ENCODE peak calls at places on chromosomes 4 and X, in seven cellular contexts. One of them, this sample, is unnamed.
A peak's percentile ranks its signal among the peaks of the same experiment; 100 is the strongest.

GRCh38 chr4:155530857-155531256 is 135.8 kb upstream of the GUCY1A1 start:
- DNase-seq in brain microvascular endothelial cell: no peak
- DNase-seq in right lobe of liver: no peak
- DNase-seq in suprapubic skin: no peak
- DNase-seq in stomach: no peak
- DNase-seq in gastrocnemius medialis: no peak
- DNase-seq in tibial nerve: no peak
- DNase-seq in this sample: no peak

GRCh38 chrX:69029696-69030245 is 135.5 kb downstream of the PJA1 start:
- DNase-seq in right lobe of liver: no peak
- DNase-seq in gastrocnemius medialis: no peak
- DNase-seq in stomach: no peak
- DNase-seq in tibial nerve: no peak
- DNase-seq in brain microvascular endothelial cell: no peak
- DNase-seq in suprapubic skin: no peak
- DNase-seq in this sample: no peak

GRCh38 chrX:39691724-39692123 is 406.0 kb downstream of the BCOR start:
- DNase-seq in tibial nerve: no peak
- DNase-seq in suprapubic skin: no peak
- DNase-seq in stomach: no peak
- DNase-seq in right lobe of liver: no peak
- DNase-seq in brain microvascular endothelial cell: no peak
- DNase-seq in gastrocnemius medialis: no peak
- DNase-seq in this sample: no peak

GRCh38 chrX:154596290-154596929 is 11.5 kb downstream of the CTAG1A start:
- DNase-seq in stomach: no peak
- DNase-seq in brain microvascular endothelial cell: peak; percentile 8
- DNase-seq in suprapubic skin: peak; percentile 54
- DNase-seq in right lobe of liver: no peak
- DNase-seq in gastrocnemius medialis: no peak
- DNase-seq in tibial nerve: no peak
- DNase-seq in this sample: no peak

GRCh38 chr4:165325732-165326512 is 1.5 kb upstream of the MSMO1 start:
- DNase-seq in right lobe of liver: no peak
- DNase-seq in stomach: no peak
- DNase-seq in suprapubic skin: no peak
- DNase-seq in tibial nerve: no peak
- DNase-seq in brain microvascular endothelial cell: peak; percentile 87
- DNase-seq in gastrocnemius medialis: no peak
- DNase-seq in this sample: peak; percentile 49

GRCh38 chr4:6926681-6927478 is 17.3 kb downstream of the TBC1D14 start:
- DNase-seq in brain microvascular endothelial cell: peak; percentile 29
- DNase-seq in right lobe of liver: peak; percentile 85
- DNase-seq in stomach: peak; percentile 62
- DNase-seq in gastrocnemius medialis: no peak
- DNase-seq in tibial nerve: no peak
- DNase-seq in suprapubic skin: no peak
- DNase-seq in this sample: peak; percentile 95

GRCh38 chrX:110216027-110216426 is 101.9 kb downstream of the AMMECR1 start:
- DNase-seq in tibial nerve: no peak
- DNase-seq in stomach: no peak
- DNase-seq in suprapubic skin: no peak
- DNase-seq in brain microvascular endothelial cell: no peak
- DNase-seq in gastrocnemius medialis: no peak
- DNase-seq in right lobe of liver: no peak
- DNase-seq in this sample: peak; percentile 13

GRCh38 chrX:70479970-70480659 is 35.5 kb downstream of the DLG3 start:
- DNase-seq in brain microvascular endothelial cell: peak; percentile 29
- DNase-seq in suprapubic skin: no peak
- DNase-seq in stomach: peak; percentile 43
- DNase-seq in tibial nerve: no peak
- DNase-seq in right lobe of liver: no peak
- DNase-seq in gastrocnemius medialis: no peak
- DNase-seq in this sample: peak; percentile 95

GRCh38 chr4:8534129-8534528 is 46.1 kb upstream of the GPR78 start:
- DNase-seq in gastrocnemius medialis: no peak
- DNase-seq in brain microvascular endothelial cell: peak; percentile 33
- DNase-seq in stomach: peak; percentile 67
- DNase-seq in tibial nerve: no peak
- DNase-seq in right lobe of liver: no peak
- DNase-seq in suprapubic skin: no peak
- DNase-seq in this sample: peak; percentile 56

GRCh38 chr4:39574946-39575345 is 47.7 kb upstream of the UGDH start:
- DNase-seq in gastrocnemius medialis: no peak
- DNase-seq in suprapubic skin: no peak
- DNase-seq in stomach: no peak
- DNase-seq in brain microvascular endothelial cell: no peak
- DNase-seq in right lobe of liver: no peak
- DNase-seq in tibial nerve: no peak
- DNase-seq in this sample: no peak

GRCh38 chrX:53241558-53241957 is 16.6 kb upstream of the KDM5C start:
- DNase-seq in suprapubic skin: no peak
- DNase-seq in tibial nerve: no peak
- DNase-seq in stomach: no peak
- DNase-seq in right lobe of liver: no peak
- DNase-seq in brain microvascular endothelial cell: no peak
- DNase-seq in gastrocnemius medialis: no peak
- DNase-seq in this sample: no peak

GRCh38 chrX:155056877-155057792 is 13.8 kb downstream of the CMC4 start:
- DNase-seq in brain microvascular endothelial cell: peak; percentile 45
- DNase-seq in stomach: peak; percentile 68
- DNase-seq in tibial nerve: peak; percentile 36
- DNase-seq in right lobe of liver: peak; percentile 59
- DNase-seq in suprapubic skin: peak; percentile 73
- DNase-seq in gastrocnemius medialis: peak; percentile 6
- DNase-seq in this sample: peak; percentile 83

GRCh38 chrX:54794795-54795194 is 3.3 kb downstream of the ITIH6 start:
- DNase-seq in suprapubic skin: no peak
- DNase-seq in brain microvascular endothelial cell: no peak
- DNase-seq in stomach: no peak
- DNase-seq in gastrocnemius medialis: no peak
- DNase-seq in right lobe of liver: no peak
- DNase-seq in tibial nerve: no peak
- DNase-seq in this sample: no peak

GRCh38 chrX:88355252-88355651 is 391.8 kb upstream of the CPXCR1 start:
- DNase-seq in right lobe of liver: no peak
- DNase-seq in gastrocnemius medialis: no peak
- DNase-seq in tibial nerve: no peak
- DNase-seq in suprapubic skin: no peak
- DNase-seq in stomach: no peak
- DNase-seq in brain microvascular endothelial cell: no peak
- DNase-seq in this sample: no peak

GRCh38 chr4:107183155-107183774 is 147.2 kb upstream of the DKK2 start:
- DNase-seq in stomach: no peak
- DNase-seq in suprapubic skin: no peak
- DNase-seq in gastrocnemius medialis: no peak
- DNase-seq in right lobe of liver: no peak
- DNase-seq in brain microvascular endothelial cell: peak; percentile 40
- DNase-seq in tibial nerve: no peak
- DNase-seq in this sample: peak; percentile 70

GRCh38 chr4:153206534-153206933 is 2.3 kb downstream of the TRIM2 start:
- DNase-seq in suprapubic skin: no peak
- DNase-seq in gastrocnemius medialis: no peak
- DNase-seq in right lobe of liver: no peak
- DNase-seq in brain microvascular endothelial cell: no peak
- DNase-seq in stomach: no peak
- DNase-seq in tibial nerve: no peak
- DNase-seq in this sample: no peak

GRCh38 chr4:153207027-153207426 is 2.8 kb downstream of the TRIM2 start:
- DNase-seq in gastrocnemius medialis: no peak
- DNase-seq in tibial nerve: no peak
- DNase-seq in stomach: no peak
- DNase-seq in right lobe of liver: no peak
- DNase-seq in brain microvascular endothelial cell: no peak
- DNase-seq in suprapubic skin: no peak
- DNase-seq in this sample: no peak

GRCh38 chr4:153205757-153206156 is 1.5 kb downstream of the TRIM2 start:
- DNase-seq in right lobe of liver: no peak
- DNase-seq in gastrocnemius medialis: no peak
- DNase-seq in brain microvascular endothelial cell: peak; percentile 31
- DNase-seq in stomach: peak; percentile 56
- DNase-seq in suprapubic skin: no peak
- DNase-seq in tibial nerve: no peak
- DNase-seq in this sample: peak; percentile 97

GRCh38 chr4:153205028-153205648 is 895 bp downstream of the TRIM2 start:
- DNase-seq in suprapubic skin: no peak
- DNase-seq in tibial nerve: no peak
- DNase-seq in stomach: peak; percentile 47
- DNase-seq in gastrocnemius medialis: no peak
- DNase-seq in right lobe of liver: no peak
- DNase-seq in brain microvascular endothelial cell: no peak
- DNase-seq in this sample: peak; percentile 94

GRCh38 chr4:153204247-153205027 is at the start of gene TRIM2:
- DNase-seq in right lobe of liver: peak; percentile 59
- DNase-seq in brain microvascular endothelial cell: peak; percentile 89
- DNase-seq in gastrocnemius medialis: peak; percentile 10
- DNase-seq in tibial nerve: peak; percentile 73
- DNase-seq in stomach: peak; percentile 93
- DNase-seq in suprapubic skin: peak; percentile 80
- DNase-seq in this sample: peak; percentile 96
- H3K4me3 ChIP-seq in right lobe of liver: no peak within 1 kb of the TSS
- H3K4me3 ChIP-seq in brain microvascular endothelial cell: peak within 1 kb of the TSS; percentile 53
- H3K4me3 ChIP-seq in gastrocnemius medialis: peak within 1 kb of the TSS; percentile 10
- H3K4me3 ChIP-seq in tibial nerve: peak within 1 kb of the TSS; percentile 42
- H3K4me3 ChIP-seq in stomach: peak within 1 kb of the TSS; percentile 36
- H3K4me3 ChIP-seq in suprapubic skin: peak within 1 kb of the TSS; percentile 20
- H3K4me3 ChIP-seq in this sample: peak within 1 kb of the TSS; percentile 63

DNA sequence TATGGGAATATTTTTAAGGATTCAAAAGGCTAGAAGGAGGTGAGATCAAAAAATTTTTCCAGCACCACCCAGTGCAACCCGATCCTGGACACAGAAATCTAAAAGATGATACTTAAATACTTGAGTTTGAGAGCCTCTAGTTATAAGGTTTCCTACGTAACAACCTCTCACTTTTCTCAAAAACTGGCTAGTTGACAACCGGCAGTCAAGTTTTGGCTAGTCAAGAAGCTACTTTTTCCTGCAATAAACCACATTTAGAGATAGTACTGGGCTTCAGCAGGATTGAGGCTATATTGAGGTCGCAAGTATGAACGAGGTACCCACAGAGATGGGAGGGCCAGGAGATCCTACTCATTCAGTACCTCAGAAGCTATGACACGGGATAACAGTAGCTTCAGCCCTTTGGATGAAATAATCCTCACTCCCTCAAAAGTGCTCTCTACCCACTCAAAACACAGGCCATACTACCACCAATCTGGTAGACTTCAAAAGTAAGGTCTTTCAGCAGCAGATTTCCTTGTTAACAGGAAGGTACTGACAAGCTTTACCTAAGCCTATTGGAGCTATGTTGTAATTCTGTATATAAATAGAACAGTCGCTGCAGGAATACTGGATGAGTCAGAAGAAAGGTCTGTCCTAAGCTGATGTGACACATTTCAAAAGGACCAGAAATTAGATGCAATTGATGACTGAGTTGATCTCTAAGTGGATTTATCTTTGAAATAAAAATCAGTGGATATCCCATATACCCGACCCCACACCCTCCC is 1.5 kb upstream of the TSPAN5 start:
- DNase-seq in right lobe of liver: no peak
- DNase-seq in brain microvascular endothelial cell: no peak
- DNase-seq in stomach: no peak
- DNase-seq in suprapubic skin: no peak
- DNase-seq in tibial nerve: no peak
- DNase-seq in gastrocnemius medialis: no peak
- DNase-seq in this sample: peak; percentile 39
- H3K4me3 ChIP-seq in right lobe of liver: no peak overlapping the region
- H3K4me3 ChIP-seq in brain microvascular endothelial cell: peak overlapping the region; percentile 93
- H3K4me3 ChIP-seq in stomach: no peak overlapping the region
- H3K4me3 ChIP-seq in suprapubic skin: peak overlapping the region; percentile 89
- H3K4me3 ChIP-seq in tibial nerve: no peak overlapping the region
- H3K4me3 ChIP-seq in gastrocnemius medialis: no peak overlapping the region
- H3K4me3 ChIP-seq in this sample: no peak overlapping the region

DNA sequence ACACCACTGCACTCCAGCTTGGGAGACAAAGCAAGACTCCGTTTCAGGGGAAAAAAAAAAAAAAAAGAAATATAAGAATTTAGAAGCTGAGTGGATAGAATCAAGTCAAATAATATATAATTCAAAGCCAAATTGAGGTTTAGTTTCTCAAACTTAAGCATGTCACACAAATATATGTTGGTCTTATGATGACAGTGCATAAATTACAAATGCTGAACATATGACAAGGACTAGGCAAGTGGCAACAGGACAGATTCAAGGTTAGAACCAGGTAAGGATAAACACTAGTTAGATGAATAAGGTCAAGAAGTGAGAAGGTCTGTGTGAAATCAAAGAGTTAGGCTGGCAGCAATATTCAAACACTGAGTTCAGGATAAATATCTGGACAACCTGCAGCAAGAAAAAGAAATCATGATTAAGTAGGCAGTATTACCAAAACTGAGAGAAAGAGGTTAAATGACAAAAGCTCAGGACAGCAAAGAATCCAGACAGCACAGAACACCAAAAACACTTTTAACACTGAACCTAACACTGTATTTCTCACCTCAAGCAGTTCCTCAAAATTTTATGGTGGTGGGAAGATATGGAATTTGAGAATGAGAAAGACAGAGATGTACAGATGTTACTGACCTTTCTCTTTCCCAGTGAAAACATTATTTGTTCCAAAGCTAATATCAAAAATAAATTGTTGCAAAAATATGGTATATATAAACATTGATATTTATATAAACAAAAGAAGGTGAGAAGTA is 45.4 kb downstream of the ANKRD17 start:
- DNase-seq in brain microvascular endothelial cell: no peak
- DNase-seq in gastrocnemius medialis: no peak
- DNase-seq in right lobe of liver: no peak
- DNase-seq in tibial nerve: no peak
- DNase-seq in stomach: no peak
- DNase-seq in suprapubic skin: no peak
- DNase-seq in this sample: no peak
- H3K4me3 ChIP-seq in brain microvascular endothelial cell: no peak overlapping the region
- H3K4me3 ChIP-seq in gastrocnemius medialis: no peak overlapping the region
- H3K4me3 ChIP-seq in right lobe of liver: no peak overlapping the region
- H3K4me3 ChIP-seq in tibial nerve: no peak overlapping the region
- H3K4me3 ChIP-seq in stomach: no peak overlapping the region
- H3K4me3 ChIP-seq in suprapubic skin: no peak overlapping the region
- H3K4me3 ChIP-seq in this sample: no peak overlapping the region

GRCh38 chr4:186554890-186555827 is at the start of gene MTNR1A:
- DNase-seq in suprapubic skin: no peak
- DNase-seq in tibial nerve: no peak
- DNase-seq in stomach: no peak
- DNase-seq in gastrocnemius medialis: no peak
- DNase-seq in brain microvascular endothelial cell: no peak
- DNase-seq in right lobe of liver: no peak
- DNase-seq in this sample: no peak

GRCh38 chr4:186551849-186552248 is 3.5 kb downstream of the MTNR1A start:
- DNase-seq in tibial nerve: no peak
- DNase-seq in stomach: no peak
- DNase-seq in suprapubic skin: no peak
- DNase-seq in right lobe of liver: no peak
- DNase-seq in gastrocnemius medialis: no peak
- DNase-seq in brain microvascular endothelial cell: no peak
- DNase-seq in this sample: no peak

GRCh38 chr4:186553717-186554116 is 1.6 kb downstream of the MTNR1A start:
- DNase-seq in suprapubic skin: no peak
- DNase-seq in gastrocnemius medialis: no peak
- DNase-seq in tibial nerve: no peak
- DNase-seq in stomach: no peak
- DNase-seq in brain microvascular endothelial cell: no peak
- DNase-seq in right lobe of liver: no peak
- DNase-seq in this sample: no peak

GRCh38 chr4:186557061-186557460 is 1.7 kb upstream of the MTNR1A start:
- DNase-seq in tibial nerve: no peak
- DNase-seq in gastrocnemius medialis: no peak
- DNase-seq in brain microvascular endothelial cell: peak; percentile 2
- DNase-seq in right lobe of liver: no peak
- DNase-seq in stomach: no peak
- DNase-seq in suprapubic skin: no peak
- DNase-seq in this sample: no peak

GRCh38 chr4:186554485-186554884 is 882 bp downstream of the MTNR1A start:
- DNase-seq in tibial nerve: no peak
- DNase-seq in right lobe of liver: peak; percentile 29
- DNase-seq in brain microvascular endothelial cell: peak; percentile 16
- DNase-seq in gastrocnemius medialis: no peak
- DNase-seq in suprapubic skin: no peak
- DNase-seq in stomach: peak; percentile 36
- DNase-seq in this sample: peak; percentile 61
- H3K4me3 ChIP-seq in tibial nerve: peak overlapping the region; percentile 46
- H3K4me3 ChIP-seq in right lobe of liver: no peak overlapping the region
- H3K4me3 ChIP-seq in brain microvascular endothelial cell: peak overlapping the region; percentile 54
- H3K4me3 ChIP-seq in gastrocnemius medialis: no peak overlapping the region
- H3K4me3 ChIP-seq in suprapubic skin: peak overlapping the region; percentile 46
- H3K4me3 ChIP-seq in stomach: no peak overlapping the region
- H3K4me3 ChIP-seq in this sample: peak overlapping the region; percentile 34

This sample was measured in small intestine.